ENCODE peak calls at places on chromosome 21, in nine cellular contexts. Z is IMR-90, X is thoracic aorta, D is WERI-Rb-1, R is tibial artery, S is heart right ventricle, N is tibial nerve, W is upper lobe of left lung, G is breast epithelium. M is an unnamed sample.

GRCh38 chr21:44962481-44962966 is 22.7 kb downstream of the SLX9 start:
- DNase-seq in N (no peak), W (no peak), R (no peak), D (no peak), Z (peak; percentile 100), G (no peak), S (peak; percentile 18), X (peak; percentile 53), M (no peak)

GRCh38 chr21:42258150-42258884 is 39.4 kb downstream of the ABCG1 start:
- DNase-seq in S (peak; percentile 80), X (no peak), R (peak; percentile 76), G (peak; percentile 33), N (peak; percentile 48), W (no peak), Z (peak; percentile 32), D (peak; percentile 88), M (peak; percentile 78)

GRCh38 chr21:44972821-44973220 is 33.0 kb downstream of the SLX9 start:
- DNase-seq in D (no peak), Z (peak; percentile 64), W (peak; percentile 77), G (no peak), X (no peak), S (no peak), R (peak; percentile 88), N (no peak), M (no peak)

GRCh38 chr21:32682696-32683474 is 44.9 kb downstream of the SYNJ1 start:
- DNase-seq in G (no peak), R (no peak), Z (no peak), W (no peak), X (no peak), D (no peak), S (no peak), N (no peak), M (no peak)

GRCh38 chr21:36511484-36512227 is 31.7 kb upstream of the CLDN14 start:
- DNase-seq in Z (peak; percentile 11), W (no peak), X (no peak), S (no peak), R (no peak), G (no peak), D (no peak), N (no peak), M (no peak)

GRCh38 chr21:44067011-44067839 is 40.0 kb upstream of the PWP2 start:
- DNase-seq in D (peak; percentile 66), G (no peak), W (no peak), Z (no peak), X (no peak), N (no peak), S (no peak), R (no peak), M (no peak)

GRCh38 chr21:31374430-31374829 is 30.4 kb upstream of the TIAM1 start:
- DNase-seq in W (no peak), D (no peak), N (no peak), Z (no peak), S (no peak), X (no peak), G (no peak), R (no peak), M (no peak)

GRCh38 chr21:42193131-42193671 is 25.7 kb upstream of the ABCG1 start:
- DNase-seq in N (no peak), S (no peak), G (peak; percentile 14), Z (no peak), W (no peak), X (no peak), D (peak; percentile 91), R (no peak), M (no peak)

GRCh38 chr21:21238882-21239400 is 240.7 kb downstream of the NCAM2 start:
- DNase-seq in Z (peak; percentile 22), S (no peak), G (no peak), D (no peak), R (no peak), W (no peak), N (no peak), X (no peak), M (no peak)

GRCh38 chr21:26125433-26126167 is 45.0 kb downstream of the APP start:
- DNase-seq in R (no peak), X (no peak), D (no peak), N (no peak), Z (peak; percentile 28), G (no peak), W (no peak), S (no peak), M (no peak)

GRCh38 chr21:42151148-42152074 is 67.5 kb upstream of the ABCG1 start:
- DNase-seq in G (no peak), X (no peak), S (no peak), N (no peak), R (peak; percentile 51), Z (no peak), D (no peak), W (no peak), M (no peak)

GRCh38 chr21:43740497-43741156 is 21.7 kb downstream of the PDXK start:
- DNase-seq in N (peak; percentile 49), W (no peak), S (no peak), X (no peak), R (peak; percentile 87), G (peak; percentile 96), D (peak; percentile 72), Z (no peak), M (peak; percentile 66)

GRCh38 chr21:44005071-44005470 is 7.0 kb upstream of the TRAPPC10 start:
- DNase-seq in W (no peak), Z (no peak), R (no peak), X (no peak), S (no peak), G (no peak), D (no peak), N (no peak), M (no peak)

GRCh38 chr21:44539991-44540666 is at the start of gene KRTAP10-1:
- DNase-seq in S (no peak), X (no peak), Z (no peak), G (no peak), W (peak; percentile 60), R (no peak), D (no peak), N (no peak), M (no peak)

GRCh38 chr21:28833181-28833580 is 159.5 kb downstream of the LTN1 start:
- DNase-seq in N (no peak), W (no peak), R (no peak), Z (peak; percentile 5), D (no peak), G (no peak), X (no peak), S (no peak), M (no peak)

GRCh38 chr21:45517249-45518065 is 24.8 kb downstream of the SLC19A1 start:
- DNase-seq in R (peak; percentile 62), Z (no peak), X (no peak), N (no peak), G (no peak), W (no peak), D (no peak), S (peak; percentile 10), M (peak; percentile 34)

GRCh38 chr21:22691643-22692042 is 1693.4 kb downstream of the NCAM2 start:
- DNase-seq in Z (no peak), S (no peak), R (no peak), W (no peak), G (no peak), X (no peak), N (no peak), D (no peak), M (no peak)

GRCh38 chr21:44485254-44485793 is 30.0 kb downstream of the LRRC3 start:
- DNase-seq in N (peak; percentile 17), R (no peak), Z (peak; percentile 8), G (no peak), S (no peak), X (no peak), W (peak; percentile 85), D (no peak), M (no peak)

GRCh38 chr21:44681861-44682579 is at the start of gene KRTAP12-1:
- DNase-seq in N (no peak), R (peak; percentile 51), G (no peak), X (no peak), Z (no peak), D (no peak), S (no peak), W (peak; percentile 77), M (no peak)

GRCh38 chr21:36250423-36251075 is 69.4 kb upstream of the MORC3 start:
- DNase-seq in N (no peak), Z (no peak), S (no peak), R (no peak), X (no peak), D (peak; percentile 96), G (no peak), W (no peak), M (no peak)

DNA sequence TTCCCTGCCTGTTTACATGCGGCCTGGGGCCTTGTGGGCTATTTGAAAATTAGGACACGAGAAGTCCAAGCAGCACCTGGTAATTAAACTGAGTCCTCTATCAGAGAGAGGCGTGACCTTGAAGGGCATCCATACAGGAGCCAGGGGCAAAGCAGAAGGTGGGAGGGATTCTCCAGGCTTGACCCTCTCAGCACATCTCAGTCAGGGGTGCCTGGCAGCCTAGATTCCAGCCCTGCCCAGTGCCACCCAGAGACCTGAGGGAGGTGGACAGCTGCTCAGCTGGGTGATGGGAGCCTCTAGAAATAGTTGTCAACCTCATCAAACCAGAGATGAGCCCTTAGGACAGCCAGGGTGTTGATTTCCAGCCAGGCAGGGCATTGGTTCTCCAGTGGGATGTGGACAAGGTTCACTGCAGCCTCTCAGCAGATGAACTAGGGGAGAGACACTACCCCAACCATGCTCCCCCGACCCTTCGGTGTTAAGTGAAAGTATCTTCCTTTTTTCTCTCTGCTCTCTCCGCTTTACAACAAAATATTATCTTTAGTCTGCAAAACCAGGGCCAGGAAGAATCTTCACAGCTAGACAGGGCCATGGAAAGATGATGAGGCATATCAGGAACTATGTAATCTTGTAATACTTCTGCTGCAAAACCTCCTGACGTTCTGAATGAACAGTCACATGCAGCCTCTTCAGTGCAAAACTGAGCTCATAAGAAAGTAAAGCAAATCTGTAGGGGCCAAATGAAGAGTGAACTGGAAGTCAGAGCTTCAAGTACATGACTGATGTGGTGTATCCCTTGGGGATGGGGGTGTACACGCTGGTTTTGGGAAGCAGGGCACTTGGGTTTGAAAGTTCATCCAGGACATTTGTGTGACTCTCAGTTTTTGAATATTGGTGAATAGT is 35.9 kb upstream of the ATP5PO start:
- DNase-seq in D (no peak), R (no peak), N (no peak), G (no peak), W (no peak), Z (peak; percentile 79), S (no peak), X (no peak), M (no peak)
- H3K4me3 ChIP-seq in D (no peak overlapping the region), R (no peak overlapping the region), N (no peak overlapping the region), G (no peak overlapping the region), W (no peak overlapping the region), Z (no peak overlapping the region), S (no peak overlapping the region), X (no peak overlapping the region), M (no peak overlapping the region)

GRCh38 chr21:37790905-37791304 is 125.4 kb downstream of the KCNJ6 start:
- DNase-seq in X (no peak), N (no peak), S (no peak), Z (no peak), G (no peak), D (no peak), R (peak; percentile 74), W (no peak), M (no peak)
- H3K27ac ChIP-seq in X (peak overlapping the region; percentile 48), N (no peak overlapping the region), S (no peak overlapping the region), Z (no peak overlapping the region), G (no peak overlapping the region), D (no peak overlapping the region), R (peak overlapping the region; percentile 32), W (no peak overlapping the region), M (no peak overlapping the region)

GRCh38 chr21:27476696-27477095 is 509.8 kb upstream of the ADAMTS5 start:
- DNase-seq in X (no peak), N (no peak), D (no peak), W (no peak), S (no peak), Z (peak; percentile 62), R (no peak), G (no peak), M (no peak)
- TF ChIP-seq CTCF in X (no peak), N (peak; percentile 44), D (no peak), W (no peak), S (peak; percentile 68), Z (peak; percentile 61), R (peak; percentile 82), G (peak; percentile 28), M (no peak)

GRCh38 chr21:16424331-16424749 is 694.6 kb downstream of the USP25 start:
- DNase-seq in N (no peak), W (no peak), Z (no peak), S (no peak), G (no peak), X (no peak), R (no peak), D (no peak), M (no peak)
- H3K4me3 ChIP-seq in N (peak overlapping the region; percentile 0), W (peak overlapping the region; percentile 29), Z (no peak overlapping the region), S (peak overlapping the region; percentile 56), G (peak overlapping the region; percentile 19), X (peak overlapping the region; percentile 64), R (peak overlapping the region; percentile 27), D (no peak overlapping the region), M (no peak overlapping the region)